ENCODE peak calls at places on chromosomes 13 and 19, in eight cellular contexts. One of them, this sample, is unnamed. For H3K9me3, the result is how much of the 10 kb centered on the place peaks cover.

GRCh38 chr13:68810660-68811059 is 1297.0 kb upstream of the ATXN8OS start:
- DNase-seq in uterus: no peak
- DNase-seq in fibroblast of lung: no peak
- DNase-seq in MM.1S: peak
- DNase-seq in esophagus squamous epithelium: no peak
- DNase-seq in thoracic aorta: no peak
- DNase-seq in A549: peak
- DNase-seq in CD4-positive, CD25-positive, alpha-beta regulatory T cell: no peak
- DNase-seq in this sample: no peak

GRCh38 chr13:69623973-69624372 is 483.7 kb upstream of the ATXN8OS start:
- DNase-seq in uterus: no peak
- DNase-seq in fibroblast of lung: no peak
- DNase-seq in MM.1S: no peak
- DNase-seq in esophagus squamous epithelium: no peak
- DNase-seq in thoracic aorta: no peak
- DNase-seq in A549: no peak
- DNase-seq in CD4-positive, CD25-positive, alpha-beta regulatory T cell: no peak
- DNase-seq in this sample: no peak

GRCh38 chr13:112366907-112367646 is 9.1 kb upstream of the SPACA7 start:
- DNase-seq in uterus: no peak
- DNase-seq in fibroblast of lung: no peak
- DNase-seq in MM.1S: no peak
- DNase-seq in esophagus squamous epithelium: no peak
- DNase-seq in thoracic aorta: no peak
- DNase-seq in A549: no peak
- DNase-seq in CD4-positive, CD25-positive, alpha-beta regulatory T cell: no peak
- DNase-seq in this sample: no peak

GRCh38 chr13:76425930-76426329 is 460.3 kb downstream of the KCTD12 start:
- DNase-seq in uterus: no peak
- DNase-seq in fibroblast of lung: peak
- DNase-seq in MM.1S: no peak
- DNase-seq in esophagus squamous epithelium: no peak
- DNase-seq in thoracic aorta: no peak
- DNase-seq in A549: no peak
- DNase-seq in CD4-positive, CD25-positive, alpha-beta regulatory T cell: no peak
- DNase-seq in this sample: no peak

GRCh38 chr13:69951412-69951811 is 156.2 kb upstream of the ATXN8OS start:
- DNase-seq in uterus: no peak
- DNase-seq in fibroblast of lung: no peak
- DNase-seq in MM.1S: no peak
- DNase-seq in esophagus squamous epithelium: no peak
- DNase-seq in thoracic aorta: no peak
- DNase-seq in A549: no peak
- DNase-seq in CD4-positive, CD25-positive, alpha-beta regulatory T cell: no peak
- DNase-seq in this sample: no peak

GRCh38 chr19:15154002-15154612 is 46.7 kb downstream of the NOTCH3 start:
- DNase-seq in uterus: no peak
- DNase-seq in fibroblast of lung: peak
- DNase-seq in MM.1S: peak
- DNase-seq in esophagus squamous epithelium: no peak
- DNase-seq in thoracic aorta: no peak
- DNase-seq in A549: peak
- DNase-seq in CD4-positive, CD25-positive, alpha-beta regulatory T cell: peak
- DNase-seq in this sample: no peak

GRCh38 chr19:38047641-38048040 is 140.6 kb downstream of the SIPA1L3 start:
- DNase-seq in uterus: no peak
- DNase-seq in fibroblast of lung: no peak
- DNase-seq in MM.1S: no peak
- DNase-seq in esophagus squamous epithelium: no peak
- DNase-seq in thoracic aorta: no peak
- DNase-seq in A549: no peak
- DNase-seq in CD4-positive, CD25-positive, alpha-beta regulatory T cell: no peak
- DNase-seq in this sample: no peak

GRCh38 chr19:2022289-2022688 is 6.8 kb upstream of the BTBD2 start:
- DNase-seq in uterus: no peak
- DNase-seq in fibroblast of lung: no peak
- DNase-seq in MM.1S: no peak
- DNase-seq in esophagus squamous epithelium: no peak
- DNase-seq in thoracic aorta: no peak
- DNase-seq in A549: no peak
- DNase-seq in CD4-positive, CD25-positive, alpha-beta regulatory T cell: no peak
- DNase-seq in this sample: no peak

GRCh38 chr13:26991508-26992181 is 180.0 kb downstream of the USP12 start:
- DNase-seq in uterus: no peak
- DNase-seq in fibroblast of lung: peak
- DNase-seq in MM.1S: no peak
- DNase-seq in esophagus squamous epithelium: no peak
- DNase-seq in thoracic aorta: no peak
- DNase-seq in A549: peak
- DNase-seq in CD4-positive, CD25-positive, alpha-beta regulatory T cell: no peak
- DNase-seq in this sample: no peak

GRCh38 chr19:19146000-19146608 is 7.8 kb upstream of the TMEM161A start:
- DNase-seq in uterus: peak
- DNase-seq in fibroblast of lung: peak
- DNase-seq in MM.1S: peak
- DNase-seq in esophagus squamous epithelium: no peak
- DNase-seq in thoracic aorta: no peak
- DNase-seq in A549: peak
- DNase-seq in CD4-positive, CD25-positive, alpha-beta regulatory T cell: peak
- DNase-seq in this sample: peak

GRCh38 chr19:6752257-6753177 is 13.0 kb downstream of the TRIP10 start:
- DNase-seq in uterus: no peak
- DNase-seq in fibroblast of lung: no peak
- DNase-seq in MM.1S: no peak
- DNase-seq in esophagus squamous epithelium: no peak
- DNase-seq in thoracic aorta: no peak
- DNase-seq in A549: no peak
- DNase-seq in CD4-positive, CD25-positive, alpha-beta regulatory T cell: no peak
- DNase-seq in this sample: no peak

GRCh38 chr19:54551293-54551692 is 22.3 kb upstream of the LILRA2 start:
- DNase-seq in uterus: no peak
- DNase-seq in fibroblast of lung: no peak
- DNase-seq in MM.1S: no peak
- DNase-seq in esophagus squamous epithelium: no peak
- DNase-seq in thoracic aorta: no peak
- DNase-seq in A549: no peak
- DNase-seq in CD4-positive, CD25-positive, alpha-beta regulatory T cell: no peak
- DNase-seq in this sample: no peak
- H3K9me3 ChIP-seq in uterus: under half
- H3K9me3 ChIP-seq in fibroblast of lung: under half
- H3K9me3 ChIP-seq in MM.1S: under half
- H3K9me3 ChIP-seq in esophagus squamous epithelium: under half
- H3K9me3 ChIP-seq in thoracic aorta: under half
- H3K9me3 ChIP-seq in A549: under half
- H3K9me3 ChIP-seq in CD4-positive, CD25-positive, alpha-beta regulatory T cell: under half
- H3K9me3 ChIP-seq in this sample: under half

DNA sequence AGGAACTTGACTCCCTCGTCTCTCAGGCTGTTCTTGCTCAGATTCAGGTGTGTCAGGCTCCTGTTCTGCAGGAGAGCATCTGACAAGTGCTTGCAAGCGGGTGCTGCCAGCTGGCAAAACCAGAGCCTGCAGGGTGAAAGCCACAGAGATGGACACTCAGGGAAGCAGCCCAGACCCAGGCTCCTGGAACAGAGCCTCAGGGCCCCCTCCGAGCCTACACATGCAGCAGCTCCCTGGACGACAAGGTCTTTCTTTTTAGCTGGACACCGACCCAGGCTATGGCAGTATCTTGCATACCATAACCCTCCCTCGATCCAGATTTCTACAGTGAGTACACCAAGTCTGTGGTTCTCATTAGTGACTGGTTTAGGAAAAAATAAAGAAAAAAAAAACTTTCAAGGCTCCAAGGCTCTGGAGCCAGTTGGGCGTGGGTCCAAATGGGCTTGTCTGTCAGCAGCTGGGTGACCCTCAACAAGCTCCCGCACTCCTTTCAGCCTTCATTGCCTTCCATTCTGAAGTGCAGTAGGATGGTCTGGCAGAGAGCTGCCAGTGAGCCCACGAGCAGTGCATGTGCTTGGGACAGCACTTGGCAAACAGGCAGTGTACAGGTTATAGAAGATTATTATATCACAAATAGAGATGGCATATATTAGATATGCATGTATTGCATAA is 29.9 kb downstream of the NLRP13 start:
- DNase-seq in uterus: no peak
- DNase-seq in fibroblast of lung: no peak
- DNase-seq in MM.1S: no peak
- DNase-seq in esophagus squamous epithelium: no peak
- DNase-seq in thoracic aorta: no peak
- DNase-seq in A549: no peak
- DNase-seq in CD4-positive, CD25-positive, alpha-beta regulatory T cell: no peak
- DNase-seq in this sample: no peak
- H3K9me3 ChIP-seq in uterus: under half
- H3K9me3 ChIP-seq in fibroblast of lung: under half
- H3K9me3 ChIP-seq in MM.1S: under half
- H3K9me3 ChIP-seq in esophagus squamous epithelium: under half
- H3K9me3 ChIP-seq in thoracic aorta: under half
- H3K9me3 ChIP-seq in A549: under half
- H3K9me3 ChIP-seq in CD4-positive, CD25-positive, alpha-beta regulatory T cell: under half
- H3K9me3 ChIP-seq in this sample: under half

DNA sequence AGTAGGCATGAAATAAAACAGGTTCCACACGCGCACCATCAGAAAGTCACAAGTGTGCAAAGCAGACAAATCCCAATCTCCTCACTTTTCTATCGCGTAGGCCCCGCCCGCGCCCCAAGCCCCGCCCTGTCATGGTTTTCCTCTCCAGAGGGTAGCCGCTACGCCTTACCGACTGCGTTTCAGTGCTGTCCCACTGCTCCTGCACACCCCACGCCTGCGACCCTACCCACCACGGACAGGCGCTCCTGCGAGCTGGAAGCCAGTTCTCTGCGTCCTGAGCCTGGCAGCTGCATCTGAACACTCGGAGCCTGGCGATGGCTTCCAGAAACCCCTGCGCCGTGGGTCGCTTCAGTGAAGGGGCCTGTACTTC is 379 bp upstream of the ZNF470 start:
- DNase-seq in uterus: peak
- DNase-seq in fibroblast of lung: peak
- DNase-seq in MM.1S: no peak
- DNase-seq in esophagus squamous epithelium: no peak
- DNase-seq in thoracic aorta: peak
- DNase-seq in A549: peak
- DNase-seq in CD4-positive, CD25-positive, alpha-beta regulatory T cell: no peak
- DNase-seq in this sample: peak
- H3K9me3 ChIP-seq in uterus: under half
- H3K9me3 ChIP-seq in fibroblast of lung: under half
- H3K9me3 ChIP-seq in MM.1S: under half
- H3K9me3 ChIP-seq in esophagus squamous epithelium: half or more
- H3K9me3 ChIP-seq in thoracic aorta: half or more
- H3K9me3 ChIP-seq in A549: half or more
- H3K9me3 ChIP-seq in CD4-positive, CD25-positive, alpha-beta regulatory T cell: half or more
- H3K9me3 ChIP-seq in this sample: under half

GRCh38 chr19:51794865-51795490 is at the start of gene FPR3:
- DNase-seq in uterus: no peak
- DNase-seq in fibroblast of lung: no peak
- DNase-seq in MM.1S: no peak
- DNase-seq in esophagus squamous epithelium: no peak
- DNase-seq in thoracic aorta: no peak
- DNase-seq in A549: no peak
- DNase-seq in CD4-positive, CD25-positive, alpha-beta regulatory T cell: no peak
- DNase-seq in this sample: no peak
- H3K9me3 ChIP-seq in uterus: under half
- H3K9me3 ChIP-seq in fibroblast of lung: under half
- H3K9me3 ChIP-seq in MM.1S: under half
- H3K9me3 ChIP-seq in esophagus squamous epithelium: under half
- H3K9me3 ChIP-seq in thoracic aorta: under half
- H3K9me3 ChIP-seq in A549: half or more
- H3K9me3 ChIP-seq in CD4-positive, CD25-positive, alpha-beta regulatory T cell: under half
- H3K9me3 ChIP-seq in this sample: under half

GRCh38 chr19:11749751-11750150 is 11.0 kb upstream of the ZNF823 start:
- DNase-seq in uterus: no peak
- DNase-seq in fibroblast of lung: no peak
- DNase-seq in MM.1S: no peak
- DNase-seq in esophagus squamous epithelium: no peak
- DNase-seq in thoracic aorta: no peak
- DNase-seq in A549: no peak
- DNase-seq in CD4-positive, CD25-positive, alpha-beta regulatory T cell: no peak
- DNase-seq in this sample: no peak
- H3K9me3 ChIP-seq in uterus: under half
- H3K9me3 ChIP-seq in fibroblast of lung: under half
- H3K9me3 ChIP-seq in MM.1S: under half
- H3K9me3 ChIP-seq in esophagus squamous epithelium: under half
- H3K9me3 ChIP-seq in thoracic aorta: under half
- H3K9me3 ChIP-seq in A549: under half
- H3K9me3 ChIP-seq in CD4-positive, CD25-positive, alpha-beta regulatory T cell: under half
- H3K9me3 ChIP-seq in this sample: under half

GRCh38 chr13:49554387-49554786 is 31.0 kb downstream of the RCBTB1 start:
- DNase-seq in uterus: no peak
- DNase-seq in fibroblast of lung: no peak
- DNase-seq in MM.1S: no peak
- DNase-seq in esophagus squamous epithelium: no peak
- DNase-seq in thoracic aorta: no peak
- DNase-seq in A549: no peak
- DNase-seq in CD4-positive, CD25-positive, alpha-beta regulatory T cell: no peak
- DNase-seq in this sample: no peak
- H3K9me3 ChIP-seq in uterus: under half
- H3K9me3 ChIP-seq in fibroblast of lung: under half
- H3K9me3 ChIP-seq in MM.1S: under half
- H3K9me3 ChIP-seq in esophagus squamous epithelium: under half
- H3K9me3 ChIP-seq in thoracic aorta: under half
- H3K9me3 ChIP-seq in A549: under half
- H3K9me3 ChIP-seq in CD4-positive, CD25-positive, alpha-beta regulatory T cell: under half
- H3K9me3 ChIP-seq in this sample: under half

DNA sequence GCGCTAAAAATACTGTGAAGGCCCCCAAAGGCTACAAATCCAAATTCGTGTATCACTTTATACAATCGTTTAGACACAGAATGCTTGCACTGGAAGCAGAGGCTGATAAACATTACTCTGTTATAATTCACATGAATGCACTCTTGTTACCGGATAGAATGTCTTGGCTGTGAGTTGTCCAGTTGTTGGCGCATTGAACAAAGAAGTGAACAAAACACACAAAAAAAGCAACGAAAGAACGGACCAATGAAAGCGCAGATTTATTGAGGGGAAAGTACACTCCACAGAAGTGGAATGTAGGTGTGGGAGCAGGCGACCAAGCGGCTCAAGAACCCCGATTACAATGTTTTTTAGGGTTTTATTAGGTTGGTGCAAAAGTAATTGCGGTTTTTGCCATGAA is 529 bp upstream of the ZNF418 start:
- DNase-seq in uterus: no peak
- DNase-seq in fibroblast of lung: no peak
- DNase-seq in MM.1S: no peak
- DNase-seq in esophagus squamous epithelium: no peak
- DNase-seq in thoracic aorta: no peak
- DNase-seq in A549: no peak
- DNase-seq in CD4-positive, CD25-positive, alpha-beta regulatory T cell: no peak
- DNase-seq in this sample: no peak
- H3K9me3 ChIP-seq in uterus: under half
- H3K9me3 ChIP-seq in fibroblast of lung: under half
- H3K9me3 ChIP-seq in MM.1S: under half
- H3K9me3 ChIP-seq in esophagus squamous epithelium: half or more
- H3K9me3 ChIP-seq in thoracic aorta: half or more
- H3K9me3 ChIP-seq in A549: half or more
- H3K9me3 ChIP-seq in CD4-positive, CD25-positive, alpha-beta regulatory T cell: half or more
- H3K9me3 ChIP-seq in this sample: under half

This sample was measured in T-helper 17 cell.